ENCODE peak calls at places on chromosomes 16 and 17, in nine cellular contexts. P is BE2C; E is NCI-H510A; H is amygdala; W is LoVo; G is activated gamma-delta T cell treated with anti-CD3 and anti-CD28 coated beads, Interleukin-2, amount 50 U/mL, for 16 hours; Z is activated T-helper 1 cell treated with Interleukin-2 at 50 U/mL for 16 hours; K is GM12865; S is activated CD4-positive, alpha-beta T cell treated with anti-CD3 and anti-CD28 coated beads for 1 hour. R is an unnamed sample.

GRCh38 chr16:86011532-86011931 is 112.6 kb downstream of the IRF8 start:
- DNase-seq in P (no peak), E (no peak), H (no peak), W (no peak), G (no peak), Z (no peak), K (peak; percentile 78), S (no peak), R (no peak)

GRCh38 chr17:50149425-50150353 is 788 bp downstream of the PPP1R9B start:
- DNase-seq in P (peak; percentile 61), E (peak; percentile 77), H (peak; percentile 25), W (peak; percentile 43), G (no peak), Z (peak; percentile 51), K (peak; percentile 78), S (peak; percentile 52), R (peak; percentile 57)

GRCh38 chr16:19291459-19291858 is 5.9 kb downstream of the CLEC19A start:
- DNase-seq in P (no peak), E (no peak), H (peak; percentile 48), W (peak; percentile 7), G (no peak), Z (no peak), K (peak; percentile 5), S (no peak), R (no peak)

GRCh38 chr17:45973943-45974859 is 24.8 kb upstream of the STH start:
- DNase-seq in P (no peak), E (no peak), H (no peak), W (no peak), G (no peak), Z (no peak), K (no peak), S (no peak), R (no peak)

GRCh38 chr16:80693553-80693952 is 110.8 kb downstream of the CDYL2 start:
- DNase-seq in P (no peak), E (no peak), H (no peak), W (no peak), G (no peak), Z (no peak), K (no peak), S (no peak), R (no peak)

GRCh38 chr16:2711370-2712062 is 8.5 kb downstream of the PRSS27 start:
- DNase-seq in P (no peak), E (no peak), H (no peak), W (no peak), G (no peak), Z (no peak), K (no peak), S (no peak), R (no peak)

GRCh38 chr17:56891751-56892150 is 22.1 kb downstream of the TRIM25 start:
- DNase-seq in P (peak; percentile 29), E (no peak), H (no peak), W (no peak), G (peak; percentile 31), Z (peak; percentile 22), K (no peak), S (peak; percentile 45), R (peak; percentile 54)

GRCh38 chr17:45098081-45098868 is 34.0 kb downstream of the PLCD3 start:
- DNase-seq in P (no peak), E (no peak), H (no peak), W (no peak), G (no peak), Z (no peak), K (no peak), S (no peak), R (no peak)

GRCh38 chr17:43216762-43217613 is 5.3 kb downstream of the TMEM106A start:
- DNase-seq in P (no peak), E (no peak), H (no peak), W (no peak), G (no peak), Z (no peak), K (no peak), S (no peak), R (no peak)

GRCh38 chr16:3182608-3183444 is 5.2 kb upstream of the OR1F1 start:
- DNase-seq in P (peak; percentile 78), E (no peak), H (no peak), W (no peak), G (no peak), Z (no peak), K (peak; percentile 75), S (no peak), R (peak; percentile 71)

GRCh38 chr16:89556750-89557149 is 3.7 kb upstream of the RPL13 start:
- DNase-seq in P (no peak), E (no peak), H (no peak), W (no peak), G (no peak), Z (no peak), K (no peak), S (no peak), R (no peak)

GRCh38 chr16:57867000-57867561 is 64.8 kb upstream of the KIFC3 start:
- DNase-seq in P (no peak), E (peak; percentile 85), H (no peak), W (no peak), G (no peak), Z (no peak), K (no peak), S (no peak), R (no peak)

GRCh38 chr17:45147102-45147580 is 1.1 kb upstream of the HEXIM1 start:
- DNase-seq in P (no peak), E (peak; percentile 83), H (no peak), W (peak; percentile 78), G (no peak), Z (peak; percentile 41), K (peak; percentile 92), S (no peak), R (no peak)

GRCh38 chr16:81604960-81605383 is 160.4 kb downstream of the CMIP start:
- DNase-seq in P (no peak), E (no peak), H (no peak), W (no peak), G (no peak), Z (no peak), K (no peak), S (no peak), R (no peak)

GRCh38 chr16:49354101-49354500 is 19.5 kb upstream of the C16orf78 start:
- DNase-seq in P (no peak), E (no peak), H (no peak), W (no peak), G (no peak), Z (no peak), K (no peak), S (no peak), R (no peak)

GRCh38 chr16:67674851-67675578 is 8.4 kb downstream of the C16orf86 start:
- DNase-seq in P (no peak), E (peak; percentile 52), H (no peak), W (no peak), G (no peak), Z (no peak), K (no peak), S (no peak), R (no peak)

GRCh38 chr17:64780096-64781012 is 118.2 kb upstream of the SMURF2 start:
- DNase-seq in P (peak; percentile 34), E (peak; percentile 89), H (no peak), W (peak; percentile 60), G (peak; percentile 44), Z (peak; percentile 63), K (peak; percentile 55), S (peak; percentile 59), R (peak; percentile 63)

GRCh38 chr16:69717066-69717465 is 9.3 kb downstream of the NQO1 start:
- DNase-seq in P (no peak), E (no peak), H (no peak), W (no peak), G (no peak), Z (no peak), K (no peak), S (no peak), R (no peak)

R was measured in naive thymus-derived CD4-positive, alpha-beta T cell.